ENCODE peak calls at places on chromosomes 6 and 20, in four cellular contexts. Y is prostate gland, J is esophagus squamous epithelium, T is uterus. A is an unnamed sample. For H3K27me3, the result is how much of the 10 kb centered on the place peaks cover.

GRCh38 chr6:20325641-20326421 is 75.8 kb upstream of the E2F3 start:
- DNase-seq in Y (no peak), T (no peak), J (no peak), A (no peak)

GRCh38 chr20:60354181-60354580 is 396.0 kb downstream of the CDH26 start:
- DNase-seq in J (no peak), Y (no peak), T (no peak), A (no peak)

GRCh38 chr20:4304601-4305000 is 289.2 kb upstream of the RNF24 start:
- DNase-seq in T (no peak), Y (no peak), J (no peak), A (no peak)

GRCh38 chr20:2604506-2604835 is 48.0 kb upstream of the NOP56 start:
- DNase-seq in J (no peak), Y (no peak), T (no peak), A (no peak)

GRCh38 chr6:34993206-34993605 is 104.2 kb downstream of the ANKS1A start:
- DNase-seq in Y (no peak), T (no peak), J (no peak), A (no peak)

GRCh38 chr6:12459945-12460800 is 170.0 kb downstream of the EDN1 start:
- DNase-seq in J (no peak), Y (no peak), T (no peak), A (no peak)

GRCh38 chr6:27591660-27592059 is 118.8 kb upstream of the ZNF184 start:
- DNase-seq in T (no peak), J (no peak), Y (no peak), A (no peak)

GRCh38 chr6:70391513-70391912 is 21.8 kb upstream of the FAM135A start:
- DNase-seq in Y (no peak), T (no peak), J (no peak), A (no peak)

GRCh38 chr6:158039178-158039557 is 57.5 kb downstream of the SYNJ2 start:
- DNase-seq in T (no peak), Y (no peak), J (no peak), A (no peak)

GRCh38 chr6:117540670-117541069 is 58.2 kb downstream of the DCBLD1 start:
- DNase-seq in Y (no peak), J (no peak), T (no peak), A (no peak)

GRCh38 chr6:36064770-36065396 is 37.3 kb downstream of the MAPK14 start:
- DNase-seq in Y (no peak), J (no peak), T (no peak), A (no peak)

GRCh38 chr6:43436577-43437282 is 9.4 kb downstream of the ABCC10 start:
- DNase-seq in J (no peak), T (peak), Y (peak), A (peak)

GRCh38 chr6:31478186-31478950 is 19.6 kb upstream of the MICB start:
- DNase-seq in Y (no peak), J (no peak), T (no peak), A (no peak)

GRCh38 chr6:4740032-4740431 is 36.2 kb upstream of the CDYL start:
- DNase-seq in T (no peak), J (no peak), Y (no peak), A (no peak)

GRCh38 chr6:56292505-56293181 is 45.3 kb upstream of the COL21A1 start:
- DNase-seq in Y (no peak), T (peak), J (no peak), A (no peak)

GRCh38 chr6:27178001-27178730 is 69.3 kb upstream of the PRSS16 start:
- DNase-seq in J (no peak), Y (peak), T (peak), A (no peak)

GRCh38 chr20:58973866-58974265 is 7.2 kb upstream of the NELFCD start:
- DNase-seq in J (no peak), T (no peak), Y (no peak), A (no peak)

GRCh38 chr6:117605169-117605826 is 3.0 kb upstream of the GOPC start:
- DNase-seq in Y (peak), J (no peak), T (peak), A (no peak)

GRCh38 chr20:37443596-37443995 is 77.5 kb upstream of the NNAT start:
- DNase-seq in Y (no peak), T (no peak), J (no peak), A (no peak)

GRCh38 chr6:168280020-168280898 is 39.3 kb downstream of the DACT2 start:
- DNase-seq in J (no peak), T (no peak), Y (no peak), A (peak)

GRCh38 chr6:132045877-132046276 is 94.7 kb upstream of the CCN2 start:
- DNase-seq in Y (no peak), T (no peak), J (no peak), A (no peak)

GRCh38 chr6:169789146-169789943 is 37.9 kb downstream of the ERMARD start:
- DNase-seq in Y (no peak), T (no peak), J (no peak), A (no peak)

GRCh38 chr6:129183039-129183438 is 300.1 kb downstream of the LAMA2 start:
- DNase-seq in J (no peak), Y (no peak), T (no peak), A (no peak)

GRCh38 chr6:109579361-109579760 is 96.3 kb upstream of the ZBTB24 start:
- DNase-seq in Y (no peak), J (no peak), T (no peak), A (no peak)

GRCh38 chr20:64131406-64131805 is 24.0 kb upstream of the NPBWR2 start:
- DNase-seq in T (no peak), J (no peak), Y (no peak), A (peak)

GRCh38 chr20:22524393-22525015 is 59.9 kb downstream of the FOXA2 start:
- DNase-seq in Y (no peak), J (no peak), T (no peak), A (no peak)

GRCh38 chr6:151317995-151318365 is 73.4 kb downstream of the ZBTB2 start:
- DNase-seq in J (no peak), T (no peak), Y (no peak), A (no peak)
- TF ChIP-seq POLR2A in J (no peak), T (no peak), Y (no peak), A (no peak)

GRCh38 chr20:45246109-45246508 is 8.3 kb downstream of the SLPI start:
- DNase-seq in J (no peak), Y (no peak), T (no peak), A (no peak)
- H3K27me3 ChIP-seq in J (under half), Y (under half), T (under half), A (under half)

DNA sequence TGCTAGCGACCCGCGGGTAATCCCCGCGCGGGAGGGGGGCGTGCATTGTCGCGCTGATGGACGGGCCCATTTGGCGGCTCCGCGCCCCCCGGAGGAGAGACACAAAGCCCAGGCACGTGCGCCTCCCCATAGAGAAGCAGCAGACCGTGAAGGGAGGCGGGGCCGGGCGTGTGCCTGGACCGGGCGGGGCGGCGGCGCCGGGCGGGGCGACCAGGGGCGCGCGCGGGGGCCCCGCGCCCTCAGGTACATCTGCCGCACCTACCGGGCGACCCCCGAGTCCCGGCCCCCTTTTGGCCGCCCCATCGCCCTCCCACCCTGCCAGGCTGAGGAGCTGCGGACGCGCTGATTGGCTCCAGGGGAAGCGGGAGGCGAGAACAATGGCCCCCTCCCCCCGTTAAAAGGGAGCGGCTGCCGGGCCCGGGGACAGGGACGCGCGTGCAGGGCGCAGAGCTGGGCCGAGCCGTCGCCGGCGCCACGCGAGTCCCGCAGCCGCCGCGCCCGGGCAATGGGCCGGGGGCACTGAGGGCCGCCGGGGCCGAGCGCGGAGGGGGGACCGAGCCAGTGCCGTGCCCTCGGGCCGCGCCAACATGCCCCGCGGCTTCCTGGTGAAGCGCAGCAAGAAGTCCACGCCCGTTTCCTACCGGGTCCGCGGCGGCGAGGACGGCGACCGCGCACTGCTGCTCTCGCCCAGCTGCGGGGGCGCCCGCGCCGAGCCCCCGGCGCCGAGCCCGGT is at the start of gene INSM1:
- DNase-seq in T (no peak), Y (no peak), J (no peak), A (no peak)
- H3K27ac ChIP-seq in T (no peak), Y (no peak), J (no peak), A (no peak)

GRCh38 chr20:31738729-31739549 is at the start of gene TPX2:
- DNase-seq in J (peak), T (peak), Y (peak), A (peak)
- TF ChIP-seq POLR2A in J (peak), T (peak), Y (peak), A (peak)

GRCh38 chr20:56631990-56632327 is 2.9 kb downstream of the TFAP2C start:
- DNase-seq in Y (no peak), J (no peak), T (no peak), A (no peak)
- H3K27me3 ChIP-seq in Y (under half), J (under half), T (under half), A (under half)

DNA sequence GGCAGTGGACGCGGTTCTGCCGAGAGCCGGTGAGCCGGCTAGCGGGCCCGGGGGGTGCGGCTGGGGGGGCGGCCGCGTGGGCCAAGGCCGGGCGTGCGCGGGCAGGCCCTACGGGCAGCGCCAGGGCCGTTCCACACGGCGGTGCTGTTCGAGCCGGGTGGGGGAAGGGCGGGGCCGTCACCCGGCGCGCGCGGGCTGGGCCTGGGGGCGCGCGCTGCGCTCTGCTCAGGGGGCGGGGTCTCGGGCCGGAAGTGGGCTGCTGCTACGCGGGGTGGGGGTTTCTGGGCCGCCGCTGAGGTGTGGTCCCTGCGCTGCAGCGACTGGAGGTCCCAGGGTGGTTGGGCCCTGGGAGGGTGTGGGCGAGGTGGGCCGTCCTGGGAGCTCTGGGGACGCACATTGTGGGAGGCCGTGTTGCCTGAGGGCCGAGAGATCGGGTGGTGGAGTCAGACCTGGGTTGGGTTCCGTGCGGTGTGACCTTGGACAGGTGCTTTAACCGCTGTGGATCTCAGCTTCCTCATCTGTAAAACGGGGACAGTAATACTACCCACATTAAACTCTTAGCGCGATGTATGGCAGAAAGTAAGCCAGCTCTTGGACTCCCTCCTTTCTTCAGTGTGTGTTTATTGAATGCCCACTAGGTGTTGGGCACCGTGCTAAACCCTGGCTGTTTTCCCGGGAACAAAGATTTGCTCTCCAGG is 395 bp downstream of the MAPRE1 start:
- DNase-seq in Y (peak), T (peak), J (peak), A (peak)
- H3K27ac ChIP-seq in Y (peak), T (peak), J (peak), A (peak)

DNA sequence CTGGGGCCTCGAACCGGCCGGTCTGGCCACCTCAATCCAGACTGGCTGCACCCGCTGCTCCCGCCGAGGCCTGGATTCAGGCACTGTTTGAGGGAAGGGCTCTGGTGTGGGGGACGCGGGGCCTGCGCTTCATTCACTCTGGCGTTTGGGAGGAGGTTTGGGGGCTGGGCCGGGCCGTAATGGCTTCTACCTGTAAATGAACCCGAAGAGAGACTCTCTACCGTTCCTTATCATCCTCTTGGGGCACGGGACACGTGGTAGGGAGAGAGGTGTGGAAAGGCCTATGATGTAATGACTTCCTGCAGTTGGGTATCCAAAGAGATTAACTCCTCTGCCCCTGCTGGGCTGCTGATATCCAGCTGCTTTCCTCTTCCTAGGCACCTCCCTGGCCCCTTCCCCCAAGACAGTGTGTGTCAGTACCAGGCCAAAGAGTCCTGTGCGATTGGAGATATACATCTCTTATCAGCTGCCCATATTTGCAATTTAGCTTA is 1.8 kb downstream of the FOXO3 start:
- DNase-seq in T (peak), J (no peak), Y (peak), A (peak)
- TF ChIP-seq POLR2A in T (peak), J (no peak), Y (peak), A (peak)